ENCODE peak calls at places on chromosome X, in eight cellular contexts. B is GM23248, T is fibroblast of lung, S is heart left ventricle, R is lower lobe of right lung, O is hepatocyte, P is substantia nigra, F is left ventricle myocardium inferior. E is an unnamed sample.

GRCh38 chrX:102840871-102841705 is 96.0 kb upstream of the RAB40AL start:
- DNase-seq in B (peak), T (peak), S (no peak), R (no peak), O (peak), P (no peak), F (no peak), E (no peak)

GRCh38 chrX:154115071-154115470 is 17.6 kb upstream of the MECP2 start:
- DNase-seq in B (no peak), T (no peak), S (no peak), R (no peak), O (no peak), P (no peak), F (no peak), E (no peak)

GRCh38 chrX:15849555-15849954 is 5.1 kb downstream of the AP1S2 start:
- DNase-seq in B (peak), T (peak), S (no peak), R (no peak), O (peak), P (no peak), F (no peak), E (no peak)

GRCh38 chrX:18900401-18900976 is 83.4 kb downstream of the PHKA2 start:
- DNase-seq in B (no peak), T (no peak), S (no peak), R (no peak), O (no peak), P (no peak), F (no peak), E (no peak)

GRCh38 chrX:25019707-25020390 is 4.1 kb upstream of the ARX start:
- DNase-seq in B (no peak), T (no peak), S (no peak), R (no peak), O (no peak), P (no peak), F (no peak), E (no peak)

GRCh38 chrX:108000751-108001150 is 18.6 kb upstream of the TEX13B start:
- DNase-seq in B (no peak), T (peak), S (no peak), R (no peak), O (no peak), P (no peak), F (no peak), E (no peak)

GRCh38 chrX:133698298-133698697 is 283.0 kb upstream of the GPC4 start:
- DNase-seq in B (peak), T (peak), S (no peak), R (no peak), O (no peak), P (no peak), F (no peak), E (no peak)

GRCh38 chrX:38632516-38632915 is 71.2 kb downstream of the TSPAN7 start:
- DNase-seq in B (no peak), T (no peak), S (no peak), R (no peak), O (no peak), P (no peak), F (no peak), E (no peak)

GRCh38 chrX:81120936-81121351 is 80.8 kb downstream of the HMGN5 start:
- DNase-seq in B (peak), T (peak), S (no peak), R (peak), O (peak), P (no peak), F (peak), E (no peak)

GRCh38 chrX:69145714-69146113 is 19.5 kb downstream of the PJA1 start:
- DNase-seq in B (no peak), T (no peak), S (no peak), R (no peak), O (no peak), P (no peak), F (no peak), E (no peak)

GRCh38 chrX:45745479-45745878 is 544.8 kb upstream of the DIPK2B start:
- DNase-seq in B (peak), T (no peak), S (no peak), R (no peak), O (no peak), P (no peak), F (no peak), E (no peak)

GRCh38 chrX:287670-288069 is 6.5 kb downstream of the PLCXD1 start:
- DNase-seq in B (no peak), T (no peak), S (peak), R (no peak), O (no peak), P (no peak), F (no peak), E (peak)

GRCh38 chrX:46587753-46588171 is 14.2 kb downstream of the CHST7 start:
- DNase-seq in B (peak), T (peak), S (no peak), R (no peak), O (no peak), P (no peak), F (peak), E (no peak)

DNA sequence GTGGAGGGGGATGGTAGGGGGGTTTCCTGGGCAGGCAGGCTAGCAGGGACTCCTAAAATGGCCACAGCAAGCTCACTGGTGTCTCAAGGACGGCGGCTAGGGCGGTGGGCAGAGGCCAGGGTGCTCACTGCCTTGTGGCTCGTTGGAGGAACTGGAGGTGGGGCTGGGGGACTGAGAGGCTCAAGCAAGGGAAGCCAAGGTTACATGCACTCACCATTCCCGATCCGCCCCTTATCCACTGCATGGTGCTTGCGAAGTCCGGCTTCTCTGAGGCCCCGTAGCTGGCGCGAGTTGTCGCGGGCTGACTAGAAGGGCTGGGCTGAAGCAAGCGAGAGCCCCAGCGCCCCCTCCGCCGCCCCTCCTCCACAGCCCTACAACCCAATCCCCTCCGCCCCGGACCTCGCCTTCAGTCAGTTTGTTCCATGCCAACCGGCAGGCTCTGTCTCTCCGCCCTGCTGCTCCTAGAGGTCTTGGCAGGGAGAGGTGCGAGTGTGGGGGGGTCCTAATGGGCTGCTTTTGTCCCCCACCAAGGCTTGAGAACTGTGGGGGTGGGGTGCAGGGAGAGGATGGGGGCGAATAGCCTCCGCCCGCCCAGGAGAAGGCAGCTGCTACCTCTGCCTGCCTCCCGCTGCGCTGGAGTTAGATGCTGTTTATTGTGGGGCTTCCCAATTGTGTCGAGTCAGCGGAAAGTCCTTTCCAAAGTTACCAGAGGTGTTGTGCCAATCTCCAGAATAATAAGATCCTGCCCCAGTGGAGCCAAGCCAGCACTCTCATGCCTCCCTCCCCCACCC is at the start of gene ARHGEF9:
- DNase-seq in B (peak), T (peak), S (peak), R (no peak), O (peak), P (no peak), F (peak), E (no peak)
- H3K27ac ChIP-seq in B (no peak), T (no peak), S (peak), R (no peak), O (peak), P (no peak), F (peak), E (no peak)

GRCh38 chrX:53262918-53263394 is 18.4 kb downstream of the IQSEC2 start:
- DNase-seq in B (peak), T (peak), S (no peak), R (no peak), O (no peak), P (no peak), F (no peak), E (no peak)
- H3K27ac ChIP-seq in B (peak), T (no peak), S (no peak), R (no peak), O (no peak), P (no peak), F (no peak), E (no peak)

DNA sequence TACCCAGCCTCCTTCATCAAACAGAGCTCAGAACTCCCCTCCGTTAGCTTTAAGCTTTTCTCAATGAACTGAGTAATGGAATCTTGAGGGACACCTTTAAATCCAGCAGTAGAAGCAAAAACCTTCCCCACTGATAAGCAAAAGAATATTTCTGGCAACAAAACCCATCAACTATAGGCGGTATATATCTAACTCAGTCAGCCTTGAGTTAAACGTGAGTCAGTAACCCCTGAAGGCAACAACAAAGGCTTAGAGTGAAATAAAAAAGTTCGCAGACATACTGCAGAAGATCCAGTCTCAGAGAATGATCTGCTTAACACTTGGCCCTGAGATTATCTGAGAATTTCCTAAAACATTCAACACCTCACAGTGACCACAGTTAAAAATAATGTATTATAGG is 77.2 kb downstream of the DMD start:
- DNase-seq in B (no peak), T (no peak), S (no peak), R (no peak), O (no peak), P (no peak), F (no peak), E (no peak)
- H3K27ac ChIP-seq in B (no peak), T (no peak), S (no peak), R (no peak), O (no peak), P (no peak), F (no peak), E (no peak)

GRCh38 chrX:40147399-40148188 is 49.8 kb upstream of the BCOR start:
- DNase-seq in B (no peak), T (no peak), S (no peak), R (no peak), O (peak), P (no peak), F (no peak), E (no peak)

GRCh38 chrX:40145001-40145631 is 47.4 kb upstream of the BCOR start:
- DNase-seq in B (peak), T (no peak), S (no peak), R (no peak), O (no peak), P (no peak), F (no peak), E (no peak)

GRCh38 chrX:40144576-40144975 is 46.8 kb upstream of the BCOR start:
- DNase-seq in B (no peak), T (no peak), S (no peak), R (no peak), O (no peak), P (no peak), F (no peak), E (no peak)

GRCh38 chrX:40146471-40147398 is 49.0 kb upstream of the BCOR start:
- DNase-seq in B (peak), T (no peak), S (peak), R (peak), O (peak), P (no peak), F (no peak), E (peak)

GRCh38 chrX:40145670-40146470 is 48.1 kb upstream of the BCOR start:
- DNase-seq in B (peak), T (no peak), S (no peak), R (no peak), O (no peak), P (no peak), F (no peak), E (no peak)
- H3K27ac ChIP-seq in B (no peak), T (no peak), S (peak), R (no peak), O (no peak), P (no peak), F (peak), E (no peak)

GRCh38 chrX:13151806-13152510 is 107.5 kb upstream of the FAM9C start:
- DNase-seq in B (peak), T (no peak), S (no peak), R (no peak), O (peak), P (no peak), F (no peak), E (no peak)
- H3K27ac ChIP-seq in B (peak), T (peak), S (peak), R (peak), O (peak), P (no peak), F (peak), E (peak)

GRCh38 chrX:39827959-39828358 is 269.8 kb downstream of the BCOR start:
- DNase-seq in B (no peak), T (no peak), S (peak), R (no peak), O (no peak), P (no peak), F (peak), E (no peak)

GRCh38 chrX:39828971-39829370 is 268.8 kb downstream of the BCOR start:
- DNase-seq in B (no peak), T (no peak), S (no peak), R (no peak), O (no peak), P (no peak), F (no peak), E (no peak)

GRCh38 chrX:39830414-39830813 is 267.3 kb downstream of the BCOR start:
- DNase-seq in B (no peak), T (no peak), S (no peak), R (no peak), O (no peak), P (no peak), F (no peak), E (no peak)

GRCh38 chrX:39832211-39832610 is 265.5 kb downstream of the BCOR start:
- DNase-seq in B (no peak), T (no peak), S (no peak), R (no peak), O (no peak), P (no peak), F (no peak), E (no peak)

GRCh38 chrX:39829965-39830364 is 267.8 kb downstream of the BCOR start:
- DNase-seq in B (no peak), T (no peak), S (no peak), R (no peak), O (no peak), P (no peak), F (no peak), E (no peak)
- H3K27ac ChIP-seq in B (no peak), T (no peak), S (no peak), R (peak), O (no peak), P (no peak), F (peak), E (no peak)

DNA sequence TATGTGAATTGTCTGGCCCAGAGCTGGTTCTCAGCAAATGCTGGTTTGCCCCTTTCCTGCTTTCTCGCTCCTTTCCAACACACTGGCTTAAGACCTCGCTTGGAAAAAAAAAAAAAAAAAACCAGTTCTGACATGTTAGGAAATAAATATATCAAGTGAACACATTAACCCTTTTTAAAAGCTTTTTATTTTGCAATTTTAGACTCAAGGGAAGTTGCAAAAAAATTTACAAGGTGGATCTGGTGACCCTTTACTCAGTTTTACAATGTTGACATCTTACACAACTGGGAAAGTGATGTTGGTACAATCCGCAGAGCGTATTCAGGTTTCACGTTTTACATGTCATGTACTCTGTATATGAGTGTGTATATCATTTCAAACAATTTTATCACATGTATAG is 100.1 kb downstream of the RTL5 start:
- DNase-seq in B (no peak), T (no peak), S (no peak), R (no peak), O (no peak), P (no peak), F (no peak), E (no peak)
- H3K27ac ChIP-seq in B (no peak), T (no peak), S (no peak), R (no peak), O (no peak), P (no peak), F (no peak), E (no peak)

GRCh38 chrX:49041683-49042529 is 1.3 kb downstream of the TFE3 start:
- DNase-seq in B (peak), T (peak), S (no peak), R (no peak), O (peak), P (no peak), F (peak), E (no peak)

GRCh38 chrX:49043987-49044281 is 777 bp upstream of the TFE3 start:
- DNase-seq in B (no peak), T (no peak), S (no peak), R (no peak), O (no peak), P (no peak), F (no peak), E (no peak)

GRCh38 chrX:49042581-49043219 is 457 bp downstream of the TFE3 start:
- DNase-seq in B (no peak), T (no peak), S (peak), R (no peak), O (no peak), P (no peak), F (no peak), E (no peak)

GRCh38 chrX:49040376-49040955 is 2.7 kb downstream of the TFE3 start:
- DNase-seq in B (peak), T (peak), S (no peak), R (no peak), O (no peak), P (no peak), F (no peak), E (no peak)

DNA sequence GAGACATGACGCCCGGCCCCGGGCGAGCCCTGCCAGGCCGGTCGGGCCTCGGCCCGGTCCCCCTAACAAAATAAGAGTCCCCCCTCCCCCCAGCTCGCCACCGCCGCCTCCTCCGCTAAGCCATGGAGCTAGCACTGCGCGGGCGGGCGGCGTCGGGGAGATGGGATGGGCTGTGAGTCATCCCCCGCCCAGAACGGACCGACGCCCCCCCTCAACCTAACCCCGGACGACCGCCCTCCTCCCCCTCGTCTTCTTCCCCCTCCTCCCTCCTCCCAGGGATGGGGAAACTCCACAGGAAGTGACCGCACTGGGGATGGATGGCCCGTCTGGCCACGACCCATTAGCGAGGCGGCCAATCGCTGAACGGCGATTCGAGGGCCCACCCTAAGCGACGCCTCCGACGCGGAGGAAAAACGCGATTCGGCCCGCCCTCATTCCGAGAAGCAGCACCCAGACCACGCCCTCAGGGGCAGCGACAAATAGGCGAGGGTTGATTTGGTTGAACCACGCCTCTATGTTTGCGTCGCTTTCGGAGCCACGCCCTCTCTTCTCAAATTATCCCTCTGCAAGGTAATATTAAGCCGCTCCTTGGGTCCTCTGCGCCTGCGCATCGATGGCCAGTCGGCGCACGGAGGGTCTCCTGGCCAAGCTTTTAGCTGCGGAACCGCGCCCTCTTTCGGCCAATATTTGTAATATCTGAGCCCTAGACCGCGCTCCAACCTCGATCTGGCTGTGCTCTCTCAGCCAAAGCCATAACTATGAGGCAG is at the start of gene TFE3:
- DNase-seq in B (peak), T (peak), S (peak), R (peak), O (peak), P (peak), F (peak), E (peak)
- H3K27ac ChIP-seq in B (peak), T (peak), S (peak), R (peak), O (peak), P (peak), F (peak), E (peak)

GRCh38 chrX:72532371-72532770 is 40.3 kb downstream of the HDAC8 start:
- DNase-seq in B (peak), T (no peak), S (no peak), R (no peak), O (no peak), P (no peak), F (no peak), E (no peak)

DNA sequence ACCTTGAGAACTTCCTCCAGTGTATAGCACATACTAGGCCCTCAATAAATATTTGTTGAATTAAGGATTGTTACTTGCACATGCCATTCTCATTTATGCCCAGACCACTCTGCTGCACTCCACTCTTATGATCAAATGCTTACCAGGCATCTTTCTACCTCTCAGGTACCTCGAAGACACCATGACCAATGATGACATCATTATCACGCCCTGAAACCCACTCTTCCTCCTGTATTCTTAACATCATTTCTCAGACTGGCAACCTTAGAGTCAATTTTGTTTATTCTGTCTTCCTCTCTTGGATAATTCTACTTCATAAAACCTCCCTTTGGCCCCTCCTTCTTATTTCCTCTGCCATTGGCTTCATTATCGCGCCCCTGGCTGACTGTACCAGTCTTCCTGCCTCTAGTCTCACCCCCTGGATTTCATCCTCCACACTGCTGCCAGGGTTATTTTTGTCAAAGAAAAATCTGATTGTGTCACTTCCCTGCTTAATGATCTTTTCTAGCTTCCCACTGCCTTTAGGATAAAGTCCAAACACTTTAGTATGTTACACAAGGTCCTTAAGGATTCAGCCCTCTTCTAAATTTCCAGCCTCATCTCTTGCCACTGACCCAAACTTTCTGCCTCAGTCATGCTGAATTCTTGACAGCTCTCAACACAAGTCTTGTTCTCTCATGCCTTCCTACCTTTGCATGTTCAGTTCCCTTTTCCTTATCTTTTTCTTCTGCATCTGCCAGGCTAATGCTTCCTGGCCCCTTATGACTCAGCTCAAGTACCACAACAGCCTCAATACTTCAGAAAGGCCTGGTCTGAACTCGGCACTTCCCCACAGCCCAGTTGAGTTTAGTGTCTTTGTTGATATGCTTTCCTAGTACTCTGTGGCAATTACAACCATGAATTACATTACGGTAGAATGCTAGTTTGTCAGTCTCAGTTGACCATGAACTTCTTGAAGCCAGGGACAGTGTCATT is 45.8 kb downstream of the HDAC8 start:
- DNase-seq in B (peak), T (no peak), S (no peak), R (peak), O (peak), P (no peak), F (no peak), E (no peak)
- H3K27ac ChIP-seq in B (no peak), T (no peak), S (no peak), R (no peak), O (no peak), P (no peak), F (no peak), E (no peak)

E was measured in left lung.